ENCODE peak calls at places on chromosomes 3 and 15, in six cellular contexts. N, P, Q, T, H and F are unnamed samples.

GRCh38 chr3:99842826-99843589 is 25.3 kb downstream of the CMSS1 start:
- DNase-seq in N (no peak), P (peak; percentile 78), Q (no peak), T (peak; percentile 54), H (peak; percentile 21), F (peak; percentile 75)

GRCh38 chr15:69469467-69470191 is 17.0 kb downstream of the RPLP1 start:
- DNase-seq in N (no peak), P (no peak), Q (no peak), T (peak; percentile 56), H (no peak), F (no peak)

GRCh38 chr15:44315164-44315563 is 26.6 kb downstream of the GOLM2 start:
- DNase-seq in N (no peak), P (no peak), Q (no peak), T (no peak), H (no peak), F (no peak)

GRCh38 chr3:90015688-90016356 is 908.4 kb downstream of the EPHA3 start:
- DNase-seq in N (no peak), P (peak; percentile 79), Q (no peak), T (peak; percentile 49), H (no peak), F (no peak)

GRCh38 chr3:148873270-148873927 is 8.3 kb downstream of the CPA3 start:
- DNase-seq in N (no peak), P (no peak), Q (no peak), T (peak; percentile 15), H (no peak), F (peak; percentile 42)

GRCh38 chr3:129553771-129554170 is 10.8 kb downstream of the H1-8 start:
- DNase-seq in N (no peak), P (no peak), Q (peak; percentile 36), T (no peak), H (no peak), F (no peak)

GRCh38 chr3:134381836-134382442 is 7.7 kb upstream of the AMOTL2 start:
- DNase-seq in N (no peak), P (peak; percentile 95), Q (no peak), T (no peak), H (no peak), F (peak; percentile 99)

GRCh38 chr3:194814878-194815357 is 129.2 kb downstream of the FAM43A start:
- DNase-seq in N (no peak), P (peak; percentile 41), Q (no peak), T (no peak), H (no peak), F (no peak)

GRCh38 chr3:36907911-36908646 is 36.8 kb downstream of the TRANK1 start:
- DNase-seq in N (peak; percentile 39), P (peak; percentile 65), Q (no peak), T (peak; percentile 57), H (peak; percentile 47), F (peak; percentile 23)

GRCh38 chr3:149376728-149377407 is 581 bp downstream of the TM4SF1 start:
- DNase-seq in N (no peak), P (peak; percentile 50), Q (no peak), T (peak; percentile 75), H (no peak), F (peak; percentile 81)

GRCh38 chr3:144129536-144130214 is 158.1 kb downstream of the DIPK2A start:
- DNase-seq in N (no peak), P (no peak), Q (no peak), T (no peak), H (no peak), F (no peak)

GRCh38 chr3:178385280-178385952 is 150.8 kb upstream of the KCNMB2 start:
- DNase-seq in N (no peak), P (peak; percentile 72), Q (no peak), T (peak; percentile 17), H (peak; percentile 53), F (peak; percentile 69)